ENCODE peak calls at places on chromosomes 11 and 22, in five cellular contexts. D, E, M, G and J are unnamed samples.

GRCh38 chr11:19370100-19370861 is 129.5 kb upstream of the E2F8 start:
- DNase-seq in D (no peak), M (peak), G (no peak), E (peak), J (peak)

GRCh38 chr11:33065445-33066178 is 26.2 kb downstream of the TCP11L1 start:
- DNase-seq in E (peak), M (peak), G (peak), D (peak), J (peak)

GRCh38 chr11:643849-644738 is 7.0 kb downstream of the DRD4 start:
- DNase-seq in G (no peak), E (no peak), D (no peak), M (no peak), J (no peak)

GRCh38 chr22:19127329-19128008 is 3.6 kb upstream of the TSSK2 start:
- DNase-seq in M (no peak), D (no peak), G (no peak), E (peak), J (no peak)

GRCh38 chr22:46084943-46085830 is 65.1 kb upstream of the PPARA start:
- DNase-seq in G (peak), D (peak), E (peak), M (no peak), J (peak)

GRCh38 chr11:113778111-113778910 is 1.3 kb upstream of the CLDN25 start:
- DNase-seq in G (no peak), M (peak), D (peak), E (peak), J (no peak)

GRCh38 chr11:2121227-2122130 is 17.7 kb downstream of the IGF2 start:
- DNase-seq in G (peak), D (no peak), M (no peak), E (no peak), J (no peak)

GRCh38 chr11:119038884-119039283 is 8.2 kb upstream of the SLC37A4 start:
- DNase-seq in E (no peak), G (no peak), M (no peak), D (no peak), J (no peak)

GRCh38 chr11:119745112-119745511 is 16.1 kb upstream of the NECTIN1 start:
- DNase-seq in E (no peak), D (no peak), M (no peak), G (no peak), J (no peak)

GRCh38 chr11:85795712-85796487 is 15.0 kb downstream of the SYTL2 start:
- DNase-seq in M (no peak), D (no peak), E (no peak), G (no peak), J (no peak)

GRCh38 chr11:48099916-48100446 is 116.6 kb upstream of the OR4B1 start:
- DNase-seq in E (no peak), G (no peak), M (no peak), D (no peak), J (no peak)

GRCh38 chr11:45097721-45098493 is 48.5 kb upstream of the PRDM11 start:
- DNase-seq in G (no peak), M (peak), E (peak), D (peak), J (peak)

GRCh38 chr11:85029964-85030363 is 597.2 kb downstream of the DLG2 start:
- DNase-seq in E (no peak), G (no peak), D (no peak), M (peak), J (no peak)

GRCh38 chr11:71452354-71453020 is 516 bp upstream of the NADSYN1 start:
- DNase-seq in M (peak), D (peak), E (peak), G (peak), J (no peak)

GRCh38 chr22:30386960-30387848 is at the start of gene RNF215:
- DNase-seq in M (peak), E (peak), D (peak), G (peak), J (peak)

GRCh38 chr11:702731-703461 is 3.1 kb upstream of the EPS8L2 start:
- DNase-seq in M (no peak), E (peak), D (no peak), G (peak), J (no peak)

GRCh38 chr11:117837791-117838190 is 13.2 kb upstream of the FXYD2 start:
- DNase-seq in G (no peak), M (no peak), E (no peak), D (peak), J (no peak)

GRCh38 chr11:71936825-71937224 is 8.0 kb downstream of the RNF121 start:
- DNase-seq in D (no peak), M (peak), E (no peak), G (no peak), J (no peak)

GRCh38 chr11:61290905-61291690 is 4.0 kb downstream of the VWCE start:
- DNase-seq in D (no peak), E (no peak), G (peak), M (no peak), J (no peak)

GRCh38 chr11:88405853-88406252 is 68.3 kb upstream of the CTSC start:
- DNase-seq in G (no peak), D (no peak), M (no peak), E (no peak), J (no peak)

GRCh38 chr11:67179892-67180490 is 60.9 kb downstream of the KDM2A start:
- DNase-seq in G (no peak), E (no peak), D (no peak), M (no peak), J (no peak)

GRCh38 chr11:65643971-65644370 is 6.1 kb downstream of the SIPA1 start:
- DNase-seq in D (no peak), M (no peak), E (no peak), G (no peak), J (no peak)

GRCh38 chr11:1952806-1953482 is 5.8 kb downstream of the MRPL23 start:
- DNase-seq in E (peak), D (no peak), G (peak), M (no peak), J (no peak)

GRCh38 chr11:85406316-85406715 is 220.8 kb downstream of the DLG2 start:
- DNase-seq in E (no peak), M (no peak), D (no peak), G (no peak), J (no peak)

GRCh38 chr11:100851584-100852152 is 164.6 kb downstream of the ARHGAP42 start:
- DNase-seq in E (no peak), G (no peak), M (no peak), D (no peak), J (no peak)

DNA sequence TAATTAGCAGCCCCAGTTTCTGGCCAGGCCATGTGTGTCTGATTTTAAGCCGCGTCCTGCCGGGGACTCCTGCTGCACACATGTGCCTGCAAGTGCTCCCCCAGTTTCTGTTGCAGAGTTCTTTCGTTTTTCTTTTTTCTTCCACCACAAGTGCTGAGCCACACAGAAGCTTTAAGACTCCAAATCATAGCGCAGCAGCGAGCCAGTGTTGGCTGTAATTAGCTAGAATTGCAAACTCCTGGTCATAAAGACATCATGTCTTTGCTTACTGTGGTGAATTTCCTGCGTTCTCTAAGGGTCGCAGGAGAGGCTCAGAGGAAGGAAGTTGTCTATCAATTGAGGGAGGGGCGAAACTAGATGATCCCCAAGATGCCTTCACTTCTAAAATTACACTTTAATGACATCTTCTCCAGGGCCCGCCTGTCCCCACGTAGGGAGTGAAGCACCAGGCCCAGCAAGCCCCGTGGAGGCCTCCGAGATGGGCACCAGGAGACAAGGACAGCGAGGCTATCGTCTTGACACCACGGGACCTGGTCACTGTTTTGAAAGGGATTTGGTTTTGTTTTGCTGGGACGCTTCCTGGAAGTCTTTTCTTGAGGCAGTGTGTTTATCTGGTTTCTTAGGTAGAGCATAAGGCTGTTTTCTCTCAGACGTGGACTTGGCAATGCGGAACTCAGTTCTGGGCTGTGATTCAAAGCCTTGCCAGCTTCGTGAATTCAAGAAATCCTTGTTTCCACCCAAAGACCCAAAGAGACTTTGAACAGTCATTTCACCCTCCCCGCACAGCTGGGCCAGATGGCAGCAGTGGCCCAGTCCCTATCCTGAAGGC is 71.8 kb downstream of the UBASH3B start:
- DNase-seq in M (no peak), G (no peak), E (no peak), D (no peak), J (no peak)
- H3K4me3 ChIP-seq in M (no peak), G (peak), E (no peak), D (peak), J (no peak)

GRCh38 chr11:68610452-68611116 is 73.8 kb upstream of the GAL start:
- DNase-seq in D (no peak), E (no peak), M (no peak), G (no peak), J (no peak)
- TF ChIP-seq CTCF in D (peak), E (no peak), M (peak), G (no peak), J (peak)

GRCh38 chr11:34601609-34602008 is 19.3 kb upstream of the EHF start:
- DNase-seq in D (no peak), E (no peak), M (no peak), G (no peak), J (no peak)

GRCh38 chr11:34600339-34601084 is 20.4 kb upstream of the EHF start:
- DNase-seq in G (peak), D (no peak), M (no peak), E (peak), J (no peak)

GRCh38 chr11:34601085-34601444 is 19.8 kb upstream of the EHF start:
- DNase-seq in D (no peak), G (no peak), E (no peak), M (no peak), J (no peak)

GRCh38 chr11:34602245-34602644 is 18.6 kb upstream of the EHF start:
- DNase-seq in M (no peak), E (peak), D (no peak), G (no peak), J (no peak)

DNA sequence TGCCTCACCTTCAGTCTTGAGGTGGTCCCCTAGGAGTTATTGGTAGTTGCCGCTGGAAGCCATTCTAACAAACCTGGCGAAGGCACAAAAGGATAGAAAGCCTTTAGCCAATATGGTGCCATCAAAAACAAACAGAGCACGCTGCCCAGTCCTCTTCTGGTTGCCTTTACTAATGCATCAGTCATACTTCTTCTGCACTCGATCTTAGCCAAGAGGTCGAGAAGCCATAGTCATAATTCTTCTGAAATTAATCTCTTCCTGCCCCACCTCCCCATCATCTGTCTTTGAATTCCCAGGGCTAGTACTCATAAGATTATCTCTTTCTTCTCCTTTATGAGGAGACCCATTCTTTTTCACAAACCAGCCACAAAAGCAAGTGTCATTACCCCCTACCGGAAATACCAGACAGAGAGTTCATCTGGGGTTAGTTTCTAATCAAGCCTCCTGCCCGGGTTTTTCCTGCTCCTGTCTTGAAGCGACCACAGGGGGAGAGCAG is 21.4 kb upstream of the EHF start:
- DNase-seq in E (no peak), M (peak), D (no peak), G (no peak), J (no peak)
- H3K4me3 ChIP-seq in E (no peak), M (no peak), D (no peak), G (no peak), J (no peak)

GRCh38 chr11:12121011-12121410 is 10.6 kb downstream of the MICAL2 start:
- DNase-seq in E (no peak), G (no peak), D (no peak), M (no peak), J (no peak)

GRCh38 chr11:12120031-12121008 is 9.9 kb downstream of the MICAL2 start:
- DNase-seq in D (no peak), G (no peak), E (no peak), M (no peak), J (no peak)

GRCh38 chr11:12117200-12117995 is 7.0 kb downstream of the MICAL2 start:
- DNase-seq in E (no peak), M (no peak), G (no peak), D (no peak), J (no peak)

GRCh38 chr11:12119502-12119901 is 9.1 kb downstream of the MICAL2 start:
- DNase-seq in M (no peak), G (no peak), E (no peak), D (no peak), J (no peak)

DNA sequence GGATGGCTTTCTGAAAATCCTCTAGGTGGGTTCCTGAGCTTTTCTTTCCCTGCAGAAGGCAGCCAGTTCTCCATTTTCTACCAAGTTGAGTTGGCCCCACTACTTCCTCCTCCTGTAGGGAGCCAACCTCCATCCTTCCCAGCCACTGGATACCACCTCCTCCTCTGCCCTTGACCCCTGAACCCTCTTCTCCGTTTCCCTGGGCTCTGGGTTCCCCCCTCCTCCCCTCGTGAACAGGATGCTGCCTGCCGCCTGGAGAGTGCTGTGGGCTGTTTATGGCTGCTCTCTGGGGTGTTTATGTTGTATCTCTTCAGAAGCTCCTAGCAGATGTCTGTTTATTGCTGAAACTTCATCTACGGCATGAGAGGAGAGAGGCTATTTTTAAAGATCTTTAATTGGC is 8.6 kb downstream of the MICAL2 start:
- DNase-seq in E (no peak), D (no peak), G (no peak), M (no peak), J (no peak)
- TF ChIP-seq CTCF in E (no peak), D (no peak), G (no peak), M (peak), J (peak)

GRCh38 chr11:3840289-3840869 is 380 bp downstream of the RHOG start:
- DNase-seq in M (no peak), D (peak), E (no peak), G (peak), J (no peak)

GRCh38 chr11:3835752-3836151 is 5.0 kb downstream of the RHOG start:
- DNase-seq in D (peak), G (no peak), E (no peak), M (no peak), J (no peak)

GRCh38 chr11:3838504-3838903 is 2.3 kb downstream of the RHOG start:
- DNase-seq in M (no peak), E (no peak), D (no peak), G (no peak), J (no peak)

GRCh38 chr11:3836903-3837302 is 3.9 kb downstream of the RHOG start:
- DNase-seq in E (no peak), G (peak), D (peak), M (no peak), J (no peak)

DNA sequence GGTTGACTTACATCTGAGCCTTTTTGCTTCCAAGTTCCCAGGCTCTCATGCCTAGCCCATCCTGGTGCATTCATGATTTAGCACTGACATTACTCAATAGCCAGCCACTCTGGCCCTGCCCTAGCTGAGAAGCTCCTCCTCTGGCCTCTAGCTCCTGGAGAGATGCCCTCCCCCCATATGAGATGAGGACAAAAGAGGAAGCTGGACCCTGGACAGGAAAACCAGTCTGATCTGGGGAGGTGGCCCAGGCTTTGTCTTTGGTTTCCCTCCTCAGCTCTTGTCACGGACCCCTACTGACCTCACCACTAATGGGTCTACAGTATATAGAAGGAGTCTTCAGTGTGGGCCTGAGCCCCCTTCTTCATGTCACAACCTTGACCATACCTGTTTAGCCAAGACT is 3.0 kb downstream of the RHOG start:
- DNase-seq in G (peak), M (no peak), D (peak), E (no peak), J (no peak)
- H3K4me3 ChIP-seq in G (peak), M (no peak), D (peak), E (no peak), J (no peak)

DNA sequence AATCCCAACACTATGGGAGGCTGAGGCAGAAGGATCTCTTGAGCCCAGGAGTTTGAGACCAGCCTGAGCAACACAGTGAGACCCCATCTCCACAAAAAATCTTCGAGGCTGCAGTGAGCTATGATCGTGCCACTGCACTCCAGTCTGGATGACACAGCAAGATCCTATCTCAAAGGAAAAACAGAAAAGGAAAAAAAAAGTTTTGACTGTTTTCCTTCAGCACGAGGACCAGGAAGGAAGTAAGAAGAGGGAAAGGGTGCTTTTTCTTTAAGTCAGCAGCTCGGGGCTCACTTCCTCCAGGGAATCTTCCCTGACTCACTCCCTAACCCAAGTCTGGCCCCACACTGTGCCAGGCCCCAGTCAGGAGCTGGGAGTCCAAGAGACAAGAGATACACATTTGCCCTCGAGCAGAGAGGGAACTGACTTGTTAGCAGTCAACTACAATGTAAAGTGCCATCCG is 14.2 kb downstream of the ARRB1 start:
- DNase-seq in E (no peak), G (peak), D (no peak), M (peak), J (no peak)
- TF ChIP-seq CTCF in E (no peak), G (no peak), D (no peak), M (no peak), J (no peak)

GRCh38 chr11:57413681-57414080 is 13.2 kb downstream of the SLC43A3 start:
- DNase-seq in E (no peak), D (no peak), M (no peak), G (no peak), J (no peak)
- H3K4me3 ChIP-seq in E (no peak), D (no peak), M (no peak), G (no peak), J (no peak)

DNA sequence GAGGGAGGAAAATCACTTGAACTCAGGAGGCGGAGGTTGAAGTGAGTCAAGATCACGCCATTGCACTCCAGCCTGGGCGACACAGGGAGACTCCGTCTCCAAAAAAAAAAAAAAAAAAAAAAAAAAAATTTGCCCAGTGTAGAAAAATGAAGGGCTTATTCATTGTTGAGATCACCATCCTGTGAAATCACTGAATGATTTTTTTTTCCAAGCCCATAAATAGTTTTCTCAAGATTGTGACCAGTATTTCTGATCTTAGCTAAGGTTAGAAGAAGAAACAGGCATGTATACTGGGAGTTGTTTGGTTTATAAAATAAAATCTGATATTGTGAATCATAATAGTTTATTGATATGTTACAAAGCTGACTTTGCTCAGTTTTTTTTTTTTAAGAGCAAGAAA is 269.4 kb downstream of the CADM1 start:
- DNase-seq in G (no peak), E (no peak), D (no peak), M (no peak), J (no peak)
- TF ChIP-seq CTCF in G (no peak), E (no peak), D (no peak), M (no peak), J (no peak)

DNA sequence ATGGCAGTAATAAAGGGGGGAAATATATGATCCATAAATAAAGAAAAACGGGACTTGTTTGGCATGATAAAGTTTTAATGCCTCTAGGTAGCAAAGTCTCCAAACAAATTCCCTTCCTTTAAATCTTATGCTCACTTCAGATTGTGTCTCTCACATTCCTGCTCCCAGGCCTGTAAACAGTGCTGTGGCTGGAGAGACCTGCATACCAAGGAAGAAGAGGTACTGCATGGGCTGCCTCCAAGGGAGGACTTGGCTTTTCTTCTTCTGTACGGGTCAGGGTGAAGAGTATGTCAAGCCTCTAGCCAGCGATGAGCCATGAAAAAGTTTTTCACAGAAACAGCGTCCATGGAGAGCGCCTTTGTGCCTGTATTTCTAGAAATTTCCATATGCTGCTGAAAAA is 161.8 kb downstream of the KIRREL3 start:
- DNase-seq in D (no peak), M (no peak), E (no peak), G (no peak), J (no peak)
- H3K4me3 ChIP-seq in D (no peak), M (no peak), E (no peak), G (no peak), J (no peak)